ENCODE peak calls at places on chromosomes 1 and 21, in five cellular contexts. G, J, B, X and V are unnamed samples.

GRCh38 chr1:215119719-215120118 is 37.2 kb downstream of the KCNK2 start:
- DNase-seq in X (no peak), J (no peak), G (no peak), B (no peak), V (no peak)

GRCh38 chr1:16459503-16459902 is 19.0 kb downstream of the NECAP2 start:
- DNase-seq in J (no peak), B (no peak), X (no peak), G (no peak), V (peak)

GRCh38 chr1:222387020-222387816 is 160.7 kb downstream of the HHIPL2 start:
- DNase-seq in J (no peak), X (no peak), G (peak), B (no peak), V (no peak)

GRCh38 chr1:25645641-25646400 is 29.2 kb downstream of the MAN1C1 start:
- DNase-seq in G (no peak), J (no peak), B (no peak), X (no peak), V (no peak)

GRCh38 chr21:15549671-15550070 is 180.1 kb upstream of the USP25 start:
- DNase-seq in J (no peak), B (no peak), X (no peak), G (no peak), V (no peak)

GRCh38 chr1:50704126-50704525 is 255.9 kb downstream of the FAF1 start:
- DNase-seq in J (peak), B (no peak), G (peak), X (peak), V (peak)

GRCh38 chr1:59318271-59318865 is 21.5 kb downstream of the FGGY start:
- DNase-seq in B (no peak), J (no peak), X (no peak), G (no peak), V (no peak)

GRCh38 chr1:46575300-46575699 is 23.9 kb upstream of the KNCN start:
- DNase-seq in J (no peak), G (no peak), X (no peak), B (no peak), V (no peak)

GRCh38 chr1:35278886-35279554 is 10.5 kb downstream of the ZMYM4 start:
- DNase-seq in G (no peak), J (no peak), B (no peak), X (no peak), V (no peak)

GRCh38 chr1:56543783-56544612 is 35.4 kb downstream of the PLPP3 start:
- DNase-seq in B (no peak), G (no peak), X (no peak), J (no peak), V (no peak)

GRCh38 chr1:24288479-24288878 is 30.7 kb upstream of the GRHL3 start:
- DNase-seq in B (no peak), J (no peak), G (no peak), X (no peak), V (no peak)

GRCh38 chr1:9842781-9843575 is 19.2 kb upstream of the CLSTN1 start:
- DNase-seq in G (no peak), J (peak), X (no peak), B (peak), V (no peak)

GRCh38 chr1:113963281-113963906 is 15.9 kb upstream of the OLFML3 start:
- DNase-seq in J (no peak), X (no peak), B (no peak), G (no peak), V (no peak)

GRCh38 chr1:237875291-237875690 is 15.4 kb downstream of the ZP4 start:
- DNase-seq in B (no peak), J (no peak), X (no peak), G (no peak), V (no peak)

GRCh38 chr1:117284408-117285215 is 73.9 kb upstream of the VTCN1 start:
- DNase-seq in J (peak), B (no peak), G (peak), X (peak), V (peak)

GRCh38 chr21:27359141-27359540 is 392.3 kb upstream of the ADAMTS5 start:
- DNase-seq in X (no peak), G (no peak), J (no peak), B (no peak), V (no peak)

GRCh38 chr1:110123224-110123623 is 11.0 kb downstream of the UBL4B start:
- DNase-seq in J (no peak), G (no peak), X (no peak), B (no peak), V (no peak)

GRCh38 chr1:164589408-164589807 is 30.4 kb downstream of the PBX1 start:
- DNase-seq in J (no peak), G (no peak), X (no peak), B (no peak), V (no peak)

GRCh38 chr1:226181996-226182714 is 4.4 kb downstream of the ACBD3 start:
- DNase-seq in B (peak), J (no peak), X (peak), G (peak), V (no peak)

GRCh38 chr1:175742790-175743459 is 470 bp downstream of the TNR start:
- DNase-seq in B (no peak), G (peak), J (no peak), X (peak), V (peak)

GRCh38 chr1:240618946-240619345 is 7.0 kb upstream of the GREM2 start:
- DNase-seq in B (no peak), G (no peak), X (no peak), J (no peak), V (no peak)

GRCh38 chr1:62280150-62280549 is 39.1 kb downstream of the KANK4 start:
- DNase-seq in G (no peak), X (no peak), B (no peak), J (no peak), V (no peak)

GRCh38 chr1:53860967-53861411 is 22.9 kb upstream of the NDC1 start:
- DNase-seq in X (peak), G (peak), J (peak), B (no peak), V (peak)

GRCh38 chr1:198156745-198157240 is at the start of gene NEK7:
- DNase-seq in B (peak), G (peak), J (peak), X (peak), V (peak)

GRCh38 chr1:30908446-30908885 is at the start of gene SDC3:
- DNase-seq in G (peak), X (peak), J (no peak), B (no peak), V (peak)

GRCh38 chr1:158414651-158415345 is 11.2 kb downstream of the OR10K2 start:
- DNase-seq in B (no peak), X (no peak), G (no peak), J (no peak), V (no peak)

GRCh38 chr1:212938846-212939245 is 11.5 kb upstream of the VASH2 start:
- DNase-seq in G (no peak), B (no peak), J (no peak), X (no peak), V (no peak)

GRCh38 chr1:230099435-230099834 is 32.4 kb downstream of the GALNT2 start:
- DNase-seq in G (no peak), X (no peak), J (no peak), B (no peak), V (no peak)

GRCh38 chr1:204837440-204838084 is 33.1 kb upstream of the NFASC start:
- DNase-seq in X (peak), B (no peak), G (peak), J (no peak), V (peak)

GRCh38 chr1:160024195-160024905 is 7.4 kb downstream of the PIGM start:
- DNase-seq in G (no peak), X (no peak), J (peak), B (no peak), V (peak)

GRCh38 chr21:45050361-45050785 is 24.0 kb upstream of the ADARB1 start:
- DNase-seq in X (no peak), G (no peak), B (no peak), J (no peak), V (no peak)